ENCODE peak calls at places on chromosomes 16 and 17, in five cellular contexts. B is heart right ventricle; U is stomach; O is endodermal cell; P is CD8-positive, alpha-beta T cell. L is an unnamed sample.

GRCh38 chr16:86884256-86884655 is 305.9 kb downstream of the FOXL1 start:
- DNase-seq in B (no peak), U (no peak), O (no peak), P (no peak), L (no peak)

GRCh38 chr16:60318486-60318885 is 1584.4 kb upstream of the GOT2 start:
- DNase-seq in B (no peak), U (no peak), O (no peak), P (no peak), L (no peak)

GRCh38 chr17:1486802-1487695 is 5.4 kb downstream of the MYO1C start:
- DNase-seq in B (peak; percentile 77), U (peak; percentile 90), O (peak; percentile 92), P (peak; percentile 81), L (peak; percentile 93)

GRCh38 chr17:32259596-32259995 is 6.0 kb upstream of the RHBDL3 start:
- DNase-seq in B (no peak), U (no peak), O (peak; percentile 40), P (no peak), L (no peak)

GRCh38 chr17:16419074-16419928 is 3.9 kb downstream of the TRPV2 start:
- DNase-seq in B (no peak), U (no peak), O (peak; percentile 70), P (peak; percentile 63), L (no peak)

GRCh38 chr16:9091867-9092281 is 430 bp downstream of the HAPSTR1 start:
- DNase-seq in B (no peak), U (peak; percentile 41), O (peak; percentile 63), P (peak; percentile 38), L (peak; percentile 82)

GRCh38 chr17:45976755-45977505 is 22.1 kb upstream of the STH start:
- DNase-seq in B (no peak), U (no peak), O (peak; percentile 87), P (no peak), L (no peak)

GRCh38 chr17:68831170-68831569 is 124.0 kb downstream of the ABCA8 start:
- DNase-seq in B (no peak), U (no peak), O (no peak), P (no peak), L (no peak)

GRCh38 chr16:62036807-62037135 is 533 bp upstream of the CDH8 start:
- DNase-seq in B (no peak), U (no peak), O (peak; percentile 82), P (no peak), L (no peak)

GRCh38 chr17:1617620-1618174 is 10.9 kb downstream of the SLC43A2 start:
- DNase-seq in B (no peak), U (peak; percentile 52), O (no peak), P (no peak), L (peak; percentile 85)

GRCh38 chr17:31787857-31788570 is 71.0 kb downstream of the COPRS start:
- DNase-seq in B (no peak), U (no peak), O (peak; percentile 54), P (no peak), L (no peak)

GRCh38 chr17:49869038-49869374 is 21.1 kb upstream of the TAC4 start:
- DNase-seq in B (no peak), U (no peak), O (no peak), P (no peak), L (no peak)

GRCh38 chr16:89922477-89922883 is 662 bp upstream of the TUBB3 start:
- DNase-seq in B (peak; percentile 68), U (peak; percentile 50), O (peak; percentile 92), P (peak; percentile 29), L (peak; percentile 86)

GRCh38 chr16:72937360-72937759 is 110.6 kb downstream of the ZFHX3 start:
- DNase-seq in B (no peak), U (no peak), O (peak; percentile 40), P (no peak), L (no peak)

GRCh38 chr16:72937916-72938315 is 110.0 kb downstream of the ZFHX3 start:
- DNase-seq in B (no peak), U (no peak), O (no peak), P (no peak), L (no peak)

GRCh38 chr16:72938426-72939164 is 109.3 kb downstream of the ZFHX3 start:
- DNase-seq in B (peak; percentile 83), U (peak; percentile 46), O (no peak), P (no peak), L (peak; percentile 80)

GRCh38 chr16:72940886-72941285 is 107.0 kb downstream of the ZFHX3 start:
- DNase-seq in B (no peak), U (no peak), O (no peak), P (no peak), L (no peak)

DNA sequence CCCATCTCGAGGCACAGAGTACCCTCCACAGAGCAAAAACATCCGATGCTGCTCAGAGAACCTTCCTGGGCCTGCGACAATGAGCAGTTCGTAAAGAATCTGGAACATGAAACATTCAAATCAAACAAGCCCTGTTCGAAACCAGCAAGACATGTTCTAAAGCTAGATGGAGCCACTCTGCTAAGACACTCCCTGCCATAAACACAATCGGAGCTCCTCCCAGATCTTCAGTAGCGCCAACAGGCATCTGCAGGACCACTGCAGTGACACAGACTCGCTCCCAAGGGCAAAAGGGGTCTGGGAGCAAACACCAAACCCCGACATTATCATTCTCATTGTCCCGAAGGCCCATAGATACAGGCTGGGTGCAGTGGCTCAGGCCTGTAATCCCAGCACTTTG is 108.7 kb downstream of the ZFHX3 start:
- DNase-seq in B (no peak), U (no peak), O (no peak), P (no peak), L (no peak)
- TF ChIP-seq CTCF in B (peak; percentile 22), U (no peak), O (no peak), P (no peak), L (no peak)

GRCh38 chr17:77146882-77147281 is 6.1 kb downstream of the SEC14L1 start:
- DNase-seq in B (peak; percentile 35), U (peak; percentile 83), O (peak; percentile 72), P (no peak), L (peak; percentile 74)

GRCh38 chr17:77147357-77147801 is 6.6 kb downstream of the SEC14L1 start:
- DNase-seq in B (no peak), U (no peak), O (no peak), P (no peak), L (no peak)

GRCh38 chr17:77145635-77146632 is 5.2 kb downstream of the SEC14L1 start:
- DNase-seq in B (peak; percentile 46), U (peak; percentile 79), O (peak; percentile 78), P (no peak), L (peak; percentile 56)

GRCh38 chr17:77148959-77149510 is 8.3 kb downstream of the SEC14L1 start:
- DNase-seq in B (no peak), U (no peak), O (no peak), P (no peak), L (no peak)

DNA sequence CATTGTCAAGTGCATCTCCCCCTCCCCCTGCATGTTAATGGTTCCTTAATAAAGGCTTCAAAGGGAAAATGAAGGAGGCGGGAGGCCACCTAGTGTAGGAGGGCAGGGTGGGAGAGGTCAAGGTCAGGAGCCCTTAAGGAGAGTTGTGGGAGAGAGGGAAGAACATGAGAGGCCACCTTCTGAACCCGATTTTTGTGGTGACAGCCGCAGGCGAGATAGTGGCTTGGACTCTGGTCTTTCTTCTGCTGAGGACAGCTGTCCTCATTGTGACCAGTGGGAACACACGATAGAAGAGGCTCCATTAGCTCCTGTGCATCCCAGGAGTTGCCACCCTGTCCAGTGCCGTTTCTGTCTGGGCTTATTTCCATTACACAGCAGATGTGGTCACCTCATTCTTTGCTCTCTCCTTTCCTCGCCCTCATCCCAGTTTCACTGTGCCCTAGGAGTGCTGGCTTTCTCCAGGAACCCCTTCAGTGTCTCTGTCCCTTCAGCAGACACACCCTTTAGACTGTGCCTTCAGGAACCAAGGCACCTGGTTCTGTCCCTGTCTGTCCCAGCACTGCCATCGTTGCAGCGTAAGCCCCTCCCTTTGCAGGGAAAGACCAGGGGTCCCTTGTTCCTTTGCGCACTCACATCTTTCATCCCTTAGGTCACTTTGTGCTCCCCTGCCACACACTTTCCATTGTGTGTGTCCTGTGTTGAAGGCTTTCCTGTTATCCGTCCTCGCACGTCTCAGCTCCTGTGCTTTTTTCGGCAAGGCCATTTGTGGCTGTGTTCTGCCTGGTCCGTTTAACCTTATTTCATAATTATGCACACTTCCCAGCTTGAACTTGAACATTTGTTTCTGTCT is 7.6 kb downstream of the SEC14L1 start:
- DNase-seq in B (no peak), U (no peak), O (no peak), P (no peak), L (no peak)
- H3K4me1 ChIP-seq in B (peaks cover 94% of the 10 kb centered on the region), U (peaks cover 61% of the 10 kb centered on the region), O (peaks cover 5% of the 10 kb centered on the region), P (peaks cover 7% of the 10 kb centered on the region), L (peaks cover 23% of the 10 kb centered on the region)

GRCh38 chr16:2090819-2091721 is 43.3 kb downstream of the TSC2 start:
- DNase-seq in B (peak; percentile 73), U (peak; percentile 94), O (peak; percentile 97), P (no peak), L (peak; percentile 93)

GRCh38 chr16:2093793-2094192 is 41.9 kb downstream of the PKD1 start:
- DNase-seq in B (no peak), U (no peak), O (no peak), P (no peak), L (no peak)

GRCh38 chr16:2092866-2093265 is 42.8 kb downstream of the PKD1 start:
- DNase-seq in B (no peak), U (no peak), O (no peak), P (no peak), L (no peak)

GRCh38 chr16:2090481-2090797 is 42.7 kb downstream of the TSC2 start:
- DNase-seq in B (peak; percentile 58), U (peak; percentile 57), O (no peak), P (no peak), L (peak; percentile 69)

GRCh38 chr16:2091722-2092620 is 43.7 kb downstream of the PKD1 start:
- DNase-seq in B (no peak), U (peak; percentile 55), O (peak; percentile 69), P (no peak), L (peak; percentile 85)
- H3K4me3 ChIP-seq in B (no peak overlapping the region), U (peak overlapping the region; percentile 33), O (peak overlapping the region; percentile 75), P (no peak overlapping the region), L (peak overlapping the region; percentile 11)

GRCh38 chr17:78735832-78736525 is 46.1 kb downstream of the CYTH1 start:
- DNase-seq in B (no peak), U (no peak), O (no peak), P (no peak), L (no peak)

GRCh38 chr17:78738245-78738644 is 43.8 kb downstream of the CYTH1 start:
- DNase-seq in B (no peak), U (no peak), O (peak; percentile 78), P (no peak), L (no peak)

GRCh38 chr17:78737332-78737731 is 44.7 kb downstream of the CYTH1 start:
- DNase-seq in B (no peak), U (no peak), O (no peak), P (no peak), L (no peak)

GRCh38 chr17:78734841-78735641 is 47.0 kb downstream of the CYTH1 start:
- DNase-seq in B (no peak), U (no peak), O (peak; percentile 73), P (no peak), L (peak; percentile 54)

DNA sequence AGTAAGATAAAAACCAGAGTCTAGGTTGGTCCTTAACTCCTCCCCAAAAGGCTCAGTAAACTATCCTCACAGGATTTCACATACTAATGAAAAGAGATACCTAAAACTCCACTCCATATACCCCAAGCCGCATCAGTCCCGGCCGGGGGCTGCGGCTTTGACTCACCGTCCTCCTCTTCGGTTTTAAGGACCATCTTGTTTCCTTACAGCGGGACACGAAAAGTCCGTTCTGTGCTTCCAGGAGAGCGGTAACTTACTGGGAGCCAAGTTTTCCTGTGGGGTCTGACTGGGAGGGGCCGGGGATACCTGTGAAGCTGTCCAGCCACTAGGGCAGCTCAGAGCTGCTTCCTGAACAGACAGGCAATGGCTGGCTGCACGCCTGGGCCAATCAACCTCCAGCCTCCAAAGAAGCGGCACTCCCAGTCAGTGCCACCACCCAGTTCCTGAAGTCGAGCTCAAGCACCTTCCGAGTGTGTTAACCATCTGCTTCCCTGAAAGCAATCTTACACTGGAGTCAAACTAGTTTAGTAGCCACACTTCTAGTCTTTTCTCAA is 45.5 kb downstream of the CYTH1 start:
- DNase-seq in B (peak; percentile 77), U (peak; percentile 94), O (peak; percentile 94), P (peak; percentile 65), L (peak; percentile 92)
- TF ChIP-seq CTCF in B (peak; percentile 16), U (no peak), O (peak; percentile 40), P (no peak), L (no peak)

GRCh38 chr16:3823427-3823826 is 57.1 kb downstream of the CREBBP start:
- DNase-seq in B (no peak), U (no peak), O (no peak), P (no peak), L (no peak)
- H3K4me1 ChIP-seq in B (peaks cover 83% of the 10 kb centered on the region), U (peaks cover 67% of the 10 kb centered on the region), O (no peaks in the 10 kb centered on the region), P (peaks cover 82% of the 10 kb centered on the region), L (peaks cover 28% of the 10 kb centered on the region)